ENCODE peak calls at places on chromosomes 6 and 20, in ten cellular contexts. One of them, this sample, is unnamed.
A peak's percentile ranks its signal among the peaks of the same experiment; 100 is the strongest.

GRCh38 chr20:45861157-45862075 is 4.0 kb downstream of the ZSWIM3 start:
- DNase-seq in OCI-LY7: no peak
- DNase-seq in effector memory CD4-positive, alpha-beta T cell: no peak
- DNase-seq in Peyer's patch: no peak
- DNase-seq in lung: no peak
- DNase-seq in DND-41: no peak
- DNase-seq in IMR-90: no peak
- DNase-seq in CD4-positive, alpha-beta memory T cell: no peak
- DNase-seq in heart right ventricle: no peak
- DNase-seq in neuronal stem cell: no peak
- DNase-seq in this sample: no peak

GRCh38 chr6:105372142-105372861 is 30.6 kb downstream of the PREP start:
- DNase-seq in lung: no peak
- DNase-seq in DND-41: no peak
- DNase-seq in heart right ventricle: no peak
- DNase-seq in neuronal stem cell: no peak
- DNase-seq in effector memory CD4-positive, alpha-beta T cell: no peak
- DNase-seq in OCI-LY7: no peak
- DNase-seq in CD4-positive, alpha-beta memory T cell: no peak
- DNase-seq in Peyer's patch: no peak
- DNase-seq in IMR-90: no peak
- DNase-seq in this sample: peak; percentile 56

GRCh38 chr20:64229537-64230061 is 25.9 kb upstream of the PCMTD2 start:
- DNase-seq in effector memory CD4-positive, alpha-beta T cell: no peak
- DNase-seq in CD4-positive, alpha-beta memory T cell: no peak
- DNase-seq in DND-41: no peak
- DNase-seq in neuronal stem cell: no peak
- DNase-seq in heart right ventricle: no peak
- DNase-seq in OCI-LY7: no peak
- DNase-seq in Peyer's patch: no peak
- DNase-seq in lung: no peak
- DNase-seq in IMR-90: no peak
- DNase-seq in this sample: peak; percentile 50

GRCh38 chr6:150806790-150807189 is 58.7 kb upstream of the MTHFD1L start:
- DNase-seq in OCI-LY7: no peak
- DNase-seq in heart right ventricle: no peak
- DNase-seq in neuronal stem cell: no peak
- DNase-seq in IMR-90: no peak
- DNase-seq in lung: no peak
- DNase-seq in DND-41: no peak
- DNase-seq in effector memory CD4-positive, alpha-beta T cell: no peak
- DNase-seq in CD4-positive, alpha-beta memory T cell: no peak
- DNase-seq in Peyer's patch: no peak
- DNase-seq in this sample: no peak

GRCh38 chr6:95742895-95743294 is 165.6 kb downstream of the MANEA start:
- DNase-seq in OCI-LY7: no peak
- DNase-seq in DND-41: no peak
- DNase-seq in lung: no peak
- DNase-seq in effector memory CD4-positive, alpha-beta T cell: no peak
- DNase-seq in Peyer's patch: no peak
- DNase-seq in CD4-positive, alpha-beta memory T cell: no peak
- DNase-seq in heart right ventricle: no peak
- DNase-seq in neuronal stem cell: no peak
- DNase-seq in IMR-90: no peak
- DNase-seq in this sample: no peak

GRCh38 chr6:107709341-107709740 is 114.8 kb downstream of the SCML4 start:
- DNase-seq in IMR-90: no peak
- DNase-seq in lung: no peak
- DNase-seq in OCI-LY7: no peak
- DNase-seq in effector memory CD4-positive, alpha-beta T cell: no peak
- DNase-seq in DND-41: no peak
- DNase-seq in Peyer's patch: no peak
- DNase-seq in heart right ventricle: no peak
- DNase-seq in neuronal stem cell: no peak
- DNase-seq in CD4-positive, alpha-beta memory T cell: no peak
- DNase-seq in this sample: no peak

GRCh38 chr6:165991341-165991740 is 176.3 kb downstream of the TBXT start:
- DNase-seq in IMR-90: no peak
- DNase-seq in neuronal stem cell: no peak
- DNase-seq in lung: no peak
- DNase-seq in Peyer's patch: no peak
- DNase-seq in DND-41: no peak
- DNase-seq in OCI-LY7: no peak
- DNase-seq in effector memory CD4-positive, alpha-beta T cell: no peak
- DNase-seq in CD4-positive, alpha-beta memory T cell: no peak
- DNase-seq in heart right ventricle: no peak
- DNase-seq in this sample: no peak

GRCh38 chr20:58690851-58691250 is 1.7 kb upstream of the NPEPL1 start:
- DNase-seq in IMR-90: peak; percentile 22
- DNase-seq in OCI-LY7: no peak
- DNase-seq in effector memory CD4-positive, alpha-beta T cell: no peak
- DNase-seq in lung: no peak
- DNase-seq in CD4-positive, alpha-beta memory T cell: no peak
- DNase-seq in heart right ventricle: no peak
- DNase-seq in neuronal stem cell: no peak
- DNase-seq in Peyer's patch: peak; percentile 41
- DNase-seq in DND-41: no peak
- DNase-seq in this sample: no peak

DNA sequence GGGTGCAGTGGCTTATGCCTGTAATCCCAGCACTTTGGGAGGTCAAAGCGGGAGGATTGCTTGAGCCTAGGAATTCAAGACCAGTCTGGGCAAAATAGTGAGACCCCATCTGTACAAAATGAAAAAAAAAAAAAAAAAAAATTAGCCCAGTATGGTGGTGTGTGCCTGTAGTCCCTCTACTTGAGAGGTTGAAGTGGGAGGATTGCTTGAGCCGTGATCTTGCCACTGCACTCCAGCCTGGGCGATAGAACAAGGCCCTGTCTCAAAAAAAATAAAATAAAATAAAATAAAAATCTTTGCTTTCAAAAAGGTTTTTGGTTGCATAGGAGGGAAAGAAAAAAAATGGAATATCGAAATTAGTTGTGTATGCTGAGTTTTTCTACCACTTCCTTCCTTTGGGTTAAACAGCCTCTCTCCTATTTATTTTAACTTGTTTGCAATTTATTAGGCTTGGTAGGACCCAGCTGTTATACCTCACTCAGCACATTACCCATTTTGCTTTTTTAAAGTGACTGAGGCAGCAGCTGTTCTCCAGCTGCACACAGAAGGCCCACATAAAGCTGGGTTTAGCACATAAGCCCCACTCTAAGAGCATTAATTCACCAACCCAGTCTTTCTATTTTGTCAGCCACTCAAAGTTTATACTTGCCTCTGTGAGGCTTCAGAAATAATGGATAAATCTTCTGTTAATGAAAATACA is 152.3 kb downstream of the ZFAND3 start:
- DNase-seq in neuronal stem cell: no peak
- DNase-seq in Peyer's patch: no peak
- DNase-seq in heart right ventricle: peak; percentile 39
- DNase-seq in DND-41: peak; percentile 44
- DNase-seq in lung: no peak
- DNase-seq in OCI-LY7: no peak
- DNase-seq in effector memory CD4-positive, alpha-beta T cell: no peak
- DNase-seq in IMR-90: peak; percentile 72
- DNase-seq in CD4-positive, alpha-beta memory T cell: no peak
- DNase-seq in this sample: no peak
- H3K9me3 ChIP-seq in neuronal stem cell: peaks cover 2% of the 10 kb centered on the region
- H3K9me3 ChIP-seq in Peyer's patch: no peaks in the 10 kb centered on the region
- H3K9me3 ChIP-seq in heart right ventricle: peaks cover 16% of the 10 kb centered on the region
- H3K9me3 ChIP-seq in DND-41: peaks cover 12% of the 10 kb centered on the region
- H3K9me3 ChIP-seq in lung: no peaks in the 10 kb centered on the region
- H3K9me3 ChIP-seq in OCI-LY7: peaks cover 16% of the 10 kb centered on the region
- H3K9me3 ChIP-seq in effector memory CD4-positive, alpha-beta T cell: peaks cover 6% of the 10 kb centered on the region
- H3K9me3 ChIP-seq in IMR-90: peaks cover 2% of the 10 kb centered on the region
- H3K9me3 ChIP-seq in CD4-positive, alpha-beta memory T cell: peaks cover 5% of the 10 kb centered on the region
- H3K9me3 ChIP-seq in this sample: peaks cover 13% of the 10 kb centered on the region

GRCh38 chr6:116405147-116405546 is 34.4 kb downstream of the DSE start:
- DNase-seq in Peyer's patch: peak; percentile 62
- DNase-seq in IMR-90: peak; percentile 84
- DNase-seq in OCI-LY7: peak; percentile 89
- DNase-seq in lung: no peak
- DNase-seq in DND-41: no peak
- DNase-seq in effector memory CD4-positive, alpha-beta T cell: no peak
- DNase-seq in CD4-positive, alpha-beta memory T cell: no peak
- DNase-seq in heart right ventricle: no peak
- DNase-seq in neuronal stem cell: no peak
- DNase-seq in this sample: no peak

GRCh38 chr6:116408476-116408875 is 37.7 kb downstream of the DSE start:
- DNase-seq in lung: no peak
- DNase-seq in heart right ventricle: no peak
- DNase-seq in neuronal stem cell: no peak
- DNase-seq in OCI-LY7: no peak
- DNase-seq in IMR-90: no peak
- DNase-seq in effector memory CD4-positive, alpha-beta T cell: no peak
- DNase-seq in DND-41: no peak
- DNase-seq in Peyer's patch: no peak
- DNase-seq in CD4-positive, alpha-beta memory T cell: no peak
- DNase-seq in this sample: no peak

GRCh38 chr6:116405663-116406329 is 35.0 kb downstream of the DSE start:
- DNase-seq in IMR-90: peak; percentile 86
- DNase-seq in neuronal stem cell: no peak
- DNase-seq in CD4-positive, alpha-beta memory T cell: no peak
- DNase-seq in Peyer's patch: no peak
- DNase-seq in OCI-LY7: peak; percentile 78
- DNase-seq in lung: no peak
- DNase-seq in heart right ventricle: no peak
- DNase-seq in DND-41: no peak
- DNase-seq in effector memory CD4-positive, alpha-beta T cell: no peak
- DNase-seq in this sample: no peak

GRCh38 chr6:116404706-116405105 is 34.0 kb downstream of the DSE start:
- DNase-seq in IMR-90: peak; percentile 18
- DNase-seq in heart right ventricle: no peak
- DNase-seq in lung: no peak
- DNase-seq in effector memory CD4-positive, alpha-beta T cell: no peak
- DNase-seq in OCI-LY7: no peak
- DNase-seq in Peyer's patch: no peak
- DNase-seq in neuronal stem cell: no peak
- DNase-seq in DND-41: no peak
- DNase-seq in CD4-positive, alpha-beta memory T cell: no peak
- DNase-seq in this sample: no peak

DNA sequence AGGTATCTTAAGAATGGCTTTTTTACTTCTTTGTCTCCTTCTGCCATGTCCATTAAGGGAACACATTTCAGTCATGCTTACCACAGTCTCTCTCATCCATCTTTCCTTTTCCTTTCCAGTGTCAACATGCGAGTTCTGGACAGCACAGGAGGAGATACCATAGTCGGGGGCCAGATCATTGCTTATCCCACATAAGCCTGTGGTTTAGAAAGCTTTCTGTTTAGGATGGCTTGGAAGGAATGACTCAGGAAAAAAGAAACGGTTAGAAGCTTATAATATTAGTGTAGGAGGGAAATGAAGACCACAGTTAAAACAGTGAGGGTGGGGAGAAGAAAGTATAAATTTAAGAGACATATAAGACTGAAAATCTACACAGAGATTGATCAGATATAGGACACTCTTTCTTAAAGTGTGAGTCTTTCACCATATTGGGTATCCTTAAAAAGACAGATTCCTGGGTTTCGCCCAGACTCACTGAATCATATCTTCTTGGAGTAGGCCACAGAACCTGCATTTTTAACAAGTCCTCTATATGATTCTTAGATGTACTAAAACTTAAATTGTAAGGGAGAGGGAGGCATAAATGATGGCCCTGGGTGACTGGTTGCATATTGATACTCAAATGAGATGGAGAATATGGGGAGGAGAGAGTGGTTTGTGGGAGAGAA is 36.1 kb downstream of the DSE start:
- DNase-seq in Peyer's patch: no peak
- DNase-seq in lung: no peak
- DNase-seq in heart right ventricle: no peak
- DNase-seq in effector memory CD4-positive, alpha-beta T cell: no peak
- DNase-seq in DND-41: no peak
- DNase-seq in CD4-positive, alpha-beta memory T cell: no peak
- DNase-seq in IMR-90: peak; percentile 89
- DNase-seq in neuronal stem cell: no peak
- DNase-seq in OCI-LY7: no peak
- DNase-seq in this sample: no peak
- H3K4me1 ChIP-seq in Peyer's patch: peaks cover 18% of the 10 kb centered on the region
- H3K4me1 ChIP-seq in lung: peaks cover 3% of the 10 kb centered on the region
- H3K4me1 ChIP-seq in heart right ventricle: peaks cover 19% of the 10 kb centered on the region
- H3K4me1 ChIP-seq in effector memory CD4-positive, alpha-beta T cell: no peaks in the 10 kb centered on the region
- H3K4me1 ChIP-seq in DND-41: no peaks in the 10 kb centered on the region
- H3K4me1 ChIP-seq in CD4-positive, alpha-beta memory T cell: no peaks in the 10 kb centered on the region
- H3K4me1 ChIP-seq in IMR-90: peaks cover 13% of the 10 kb centered on the region
- H3K4me1 ChIP-seq in neuronal stem cell: peaks cover 3% of the 10 kb centered on the region
- H3K4me1 ChIP-seq in OCI-LY7: peaks cover 63% of the 10 kb centered on the region
- H3K4me1 ChIP-seq in this sample: peaks cover 6% of the 10 kb centered on the region

GRCh38 chr6:75693534-75693933 is 55.5 kb upstream of the MYO6 start:
- DNase-seq in neuronal stem cell: no peak
- DNase-seq in Peyer's patch: no peak
- DNase-seq in heart right ventricle: no peak
- DNase-seq in effector memory CD4-positive, alpha-beta T cell: no peak
- DNase-seq in OCI-LY7: no peak
- DNase-seq in IMR-90: peak; percentile 62
- DNase-seq in CD4-positive, alpha-beta memory T cell: no peak
- DNase-seq in lung: no peak
- DNase-seq in DND-41: no peak
- DNase-seq in this sample: no peak
- H3K36me3 ChIP-seq in neuronal stem cell: peaks cover 94% of the 10 kb centered on the region
- H3K36me3 ChIP-seq in Peyer's patch: no peaks in the 10 kb centered on the region
- H3K36me3 ChIP-seq in heart right ventricle: peaks cover 90% of the 10 kb centered on the region
- H3K36me3 ChIP-seq in effector memory CD4-positive, alpha-beta T cell: peaks cover 18% of the 10 kb centered on the region
- H3K36me3 ChIP-seq in OCI-LY7: peaks cover 75% of the 10 kb centered on the region
- H3K36me3 ChIP-seq in IMR-90: peaks cover 19% of the 10 kb centered on the region
- H3K36me3 ChIP-seq in CD4-positive, alpha-beta memory T cell: peaks cover 9% of the 10 kb centered on the region
- H3K36me3 ChIP-seq in lung: peaks cover 9% of the 10 kb centered on the region
- H3K36me3 ChIP-seq in DND-41: peaks cover 73% of the 10 kb centered on the region
- H3K36me3 ChIP-seq in this sample: no peaks in the 10 kb centered on the region

GRCh38 chr20:62114894-62115293 is 7.4 kb upstream of the LSM14B start:
- DNase-seq in OCI-LY7: no peak
- DNase-seq in heart right ventricle: no peak
- DNase-seq in lung: no peak
- DNase-seq in effector memory CD4-positive, alpha-beta T cell: no peak
- DNase-seq in IMR-90: no peak
- DNase-seq in DND-41: no peak
- DNase-seq in neuronal stem cell: no peak
- DNase-seq in CD4-positive, alpha-beta memory T cell: no peak
- DNase-seq in Peyer's patch: no peak
- DNase-seq in this sample: no peak

GRCh38 chr20:62112368-62112767 is 9.9 kb upstream of the LSM14B start:
- DNase-seq in neuronal stem cell: no peak
- DNase-seq in Peyer's patch: no peak
- DNase-seq in lung: no peak
- DNase-seq in effector memory CD4-positive, alpha-beta T cell: no peak
- DNase-seq in DND-41: no peak
- DNase-seq in CD4-positive, alpha-beta memory T cell: no peak
- DNase-seq in heart right ventricle: no peak
- DNase-seq in IMR-90: no peak
- DNase-seq in OCI-LY7: no peak
- DNase-seq in this sample: no peak

GRCh38 chr20:62105592-62105991 is 16.7 kb upstream of the LSM14B start:
- DNase-seq in neuronal stem cell: no peak
- DNase-seq in lung: no peak
- DNase-seq in DND-41: no peak
- DNase-seq in OCI-LY7: no peak
- DNase-seq in Peyer's patch: no peak
- DNase-seq in IMR-90: no peak
- DNase-seq in CD4-positive, alpha-beta memory T cell: no peak
- DNase-seq in heart right ventricle: no peak
- DNase-seq in effector memory CD4-positive, alpha-beta T cell: no peak
- DNase-seq in this sample: no peak

GRCh38 chr20:62116558-62117361 is 5.5 kb upstream of the LSM14B start:
- DNase-seq in IMR-90: no peak
- DNase-seq in DND-41: no peak
- DNase-seq in effector memory CD4-positive, alpha-beta T cell: no peak
- DNase-seq in CD4-positive, alpha-beta memory T cell: no peak
- DNase-seq in neuronal stem cell: no peak
- DNase-seq in Peyer's patch: no peak
- DNase-seq in lung: no peak
- DNase-seq in heart right ventricle: no peak
- DNase-seq in OCI-LY7: no peak
- DNase-seq in this sample: no peak

DNA sequence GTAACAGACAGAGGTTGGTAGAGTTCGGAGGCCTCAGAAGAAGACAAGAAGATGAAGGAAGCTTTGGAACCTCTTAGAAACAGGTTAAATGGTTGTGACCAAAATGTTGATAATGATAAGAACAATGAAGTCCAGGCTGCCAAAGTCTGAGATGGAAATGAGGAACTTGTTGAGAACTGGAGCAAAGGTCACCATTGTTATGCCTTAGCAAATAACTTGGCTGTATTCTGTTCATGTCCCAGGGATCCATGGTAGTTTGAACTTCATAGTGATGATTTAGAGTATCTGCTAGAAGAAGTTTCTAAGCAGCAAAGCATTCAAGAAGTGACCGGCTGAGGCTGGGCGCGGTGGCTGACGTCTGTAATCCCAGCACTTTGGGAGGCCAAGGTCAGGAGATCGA is 11.1 kb upstream of the LSM14B start:
- DNase-seq in neuronal stem cell: no peak
- DNase-seq in DND-41: no peak
- DNase-seq in OCI-LY7: no peak
- DNase-seq in IMR-90: no peak
- DNase-seq in lung: no peak
- DNase-seq in effector memory CD4-positive, alpha-beta T cell: no peak
- DNase-seq in CD4-positive, alpha-beta memory T cell: no peak
- DNase-seq in heart right ventricle: no peak
- DNase-seq in Peyer's patch: no peak
- DNase-seq in this sample: no peak
- H3K9me3 ChIP-seq in neuronal stem cell: peaks cover 12% of the 10 kb centered on the region
- H3K9me3 ChIP-seq in DND-41: peaks cover 30% of the 10 kb centered on the region
- H3K9me3 ChIP-seq in OCI-LY7: peaks cover 16% of the 10 kb centered on the region
- H3K9me3 ChIP-seq in IMR-90: peaks cover 44% of the 10 kb centered on the region
- H3K9me3 ChIP-seq in lung: peaks cover 45% of the 10 kb centered on the region
- H3K9me3 ChIP-seq in effector memory CD4-positive, alpha-beta T cell: peaks cover 40% of the 10 kb centered on the region
- H3K9me3 ChIP-seq in CD4-positive, alpha-beta memory T cell: peaks cover 58% of the 10 kb centered on the region
- H3K9me3 ChIP-seq in heart right ventricle: peaks cover 62% of the 10 kb centered on the region
- H3K9me3 ChIP-seq in Peyer's patch: peaks cover 56% of the 10 kb centered on the region
- H3K9me3 ChIP-seq in this sample: peaks cover 58% of the 10 kb centered on the region

This sample was measured in mucosa of descending colon.